ENCODE peak calls at places on chromosome 5, in four cellular contexts. D is endodermal cell, U is left ventricle myocardium inferior, Q is RWPE1. G is an unnamed sample.

GRCh38 chr5:54745599-54745998 is 228.0 kb downstream of the SNX18 start:
- DNase-seq in D (no peak), U (no peak), Q (no peak), G (no peak)

GRCh38 chr5:74414228-74414627 is 226.3 kb downstream of the ENC1 start:
- DNase-seq in D (no peak), U (no peak), Q (no peak), G (peak)

GRCh38 chr5:77546-77945 is 14.4 kb upstream of the PLEKHG4B start:
- DNase-seq in D (no peak), U (no peak), Q (no peak), G (no peak)

GRCh38 chr5:177419045-177419444 is 7.4 kb upstream of the GRK6 start:
- DNase-seq in D (no peak), U (no peak), Q (no peak), G (no peak)

GRCh38 chr5:148991606-148992005 is 71.3 kb downstream of the SH3TC2 start:
- DNase-seq in D (no peak), U (no peak), Q (peak), G (no peak)

GRCh38 chr5:10856071-10856470 is 95.0 kb upstream of the DAP start:
- DNase-seq in D (no peak), U (no peak), Q (no peak), G (peak)

GRCh38 chr5:142924135-142924883 is 154.1 kb downstream of the ARHGAP26 start:
- DNase-seq in D (no peak), U (no peak), Q (peak), G (no peak)

GRCh38 chr5:1161108-1161831 is 40.1 kb upstream of the SLC6A19 start:
- DNase-seq in D (no peak), U (no peak), Q (peak), G (no peak)

GRCh38 chr5:103569313-103570060 is 6.9 kb upstream of the NUDT12 start:
- DNase-seq in D (no peak), U (no peak), Q (no peak), G (no peak)

GRCh38 chr5:112684737-112685136 is 52.9 kb upstream of the APC start:
- DNase-seq in D (no peak), U (no peak), Q (peak), G (no peak)

GRCh38 chr5:174409971-174410370 is 314.4 kb upstream of the MSX2 start:
- DNase-seq in D (no peak), U (no peak), Q (no peak), G (no peak)

GRCh38 chr5:174411513-174411819 is 312.9 kb upstream of the MSX2 start:
- DNase-seq in D (no peak), U (no peak), Q (no peak), G (no peak)

GRCh38 chr5:174412374-174412773 is 312.0 kb upstream of the MSX2 start:
- DNase-seq in D (no peak), U (no peak), Q (no peak), G (no peak)

GRCh38 chr5:174410716-174411512 is 313.5 kb upstream of the MSX2 start:
- DNase-seq in D (no peak), U (no peak), Q (peak), G (no peak)

DNA sequence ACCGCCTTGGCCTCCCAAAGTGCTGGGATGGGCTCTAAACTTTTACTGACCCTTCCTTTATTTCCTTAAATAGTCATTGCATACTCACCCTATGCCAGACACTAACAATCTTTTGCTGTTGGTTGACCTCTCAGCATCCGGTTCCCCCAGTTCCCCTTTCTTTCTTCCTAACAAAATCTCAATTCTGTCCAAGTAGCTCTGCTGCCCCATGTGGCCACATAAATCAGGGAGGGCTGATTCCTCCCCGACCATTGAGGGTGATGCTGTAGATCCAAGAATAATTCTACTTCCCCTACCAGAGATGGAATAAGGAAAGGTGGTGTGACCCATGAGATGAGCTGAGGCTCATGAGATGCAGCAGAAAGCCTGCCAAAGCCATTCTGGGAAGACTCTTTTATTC is 315.3 kb upstream of the MSX2 start:
- DNase-seq in D (peak), U (no peak), Q (peak), G (no peak)
- TF ChIP-seq CTCF in D (peak), U (no peak), Q (no peak), G (no peak)

DNA sequence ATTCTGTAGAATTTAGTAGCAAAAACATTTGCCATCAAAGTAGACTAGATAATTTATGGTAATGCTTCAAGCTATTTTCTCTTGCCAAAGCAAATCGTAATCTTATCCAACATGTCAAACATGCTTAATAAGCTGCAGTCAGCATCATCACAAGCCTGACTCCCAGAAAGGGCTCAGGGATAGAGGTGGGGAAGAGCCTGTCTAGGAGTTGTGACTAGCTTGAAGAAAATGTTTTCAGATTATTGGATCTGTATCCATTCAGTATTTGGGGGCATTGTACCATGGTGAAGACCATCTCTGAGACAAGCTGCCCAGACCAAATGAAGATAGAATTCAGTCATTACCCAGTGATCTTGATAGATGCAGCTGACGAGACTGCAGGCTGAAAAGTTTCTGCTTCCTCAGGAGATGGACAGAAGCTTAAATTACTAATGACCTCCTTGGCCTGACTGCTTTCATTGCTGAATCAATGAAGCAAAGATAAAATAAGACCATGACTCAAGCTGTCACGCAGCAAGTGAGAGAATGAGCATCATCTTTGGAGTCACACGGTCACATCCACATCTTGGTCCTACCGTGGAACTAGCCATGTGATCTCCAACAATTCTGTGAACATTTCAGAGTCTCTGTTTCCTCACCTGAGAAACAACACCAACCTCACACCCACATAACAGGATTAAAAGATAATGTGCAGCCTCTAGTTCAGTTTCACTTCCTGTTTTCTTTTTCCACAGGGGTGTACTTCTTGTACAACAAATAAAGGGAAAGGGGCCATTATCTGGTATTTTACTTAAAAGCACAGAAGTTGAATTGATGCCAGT is 9.4 kb downstream of the ERAP2 start:
- DNase-seq in D (no peak), U (no peak), Q (no peak), G (no peak)
- H3K27ac ChIP-seq in D (no peak), U (no peak), Q (no peak), G (no peak)

GRCh38 chr5:35777358-35778087 is 79.2 kb upstream of the IL7R start:
- DNase-seq in D (peak), U (no peak), Q (peak), G (peak)
- TF ChIP-seq CTCF in D (peak), U (peak), Q (peak), G (peak)

GRCh38 chr5:87524217-87524616 is 111.5 kb upstream of the CCNH start:
- DNase-seq in D (no peak), U (no peak), Q (no peak), G (no peak)

GRCh38 chr5:87526131-87526530 is 113.4 kb upstream of the CCNH start:
- DNase-seq in D (no peak), U (no peak), Q (no peak), G (no peak)

GRCh38 chr5:87529486-87530076 is 116.9 kb upstream of the CCNH start:
- DNase-seq in D (no peak), U (no peak), Q (no peak), G (no peak)
- H3K27ac ChIP-seq in D (no peak), U (no peak), Q (no peak), G (no peak)

GRCh38 chr5:123099514-123100151 is 10.6 kb downstream of the PRDM6 start:
- DNase-seq in D (peak), U (no peak), Q (no peak), G (peak)
- TF ChIP-seq CTCF in D (peak), U (peak), Q (peak), G (peak)

GRCh38 chr5:45417285-45417996 is 278.7 kb downstream of the HCN1 start:
- DNase-seq in D (no peak), U (no peak), Q (no peak), G (no peak)
- H3K27ac ChIP-seq in D (no peak), U (no peak), Q (no peak), G (no peak)

G was measured in WERI-Rb-1.